ENCODE peak calls at places on chromosomes 12 and 14, in seven cellular contexts. T, W, N, D, E, R and C are unnamed samples.

GRCh38 chr12:25332143-25332542 is 81.4 kb upstream of the KRAS start:
- DNase-seq in N (no peak), D (no peak), E (no peak), W (no peak), R (no peak), T (no peak), C (no peak)

GRCh38 chr12:45433441-45433868 is 217.6 kb downstream of the ANO6 start:
- DNase-seq in W (no peak), R (no peak), N (no peak), D (no peak), T (no peak), E (no peak), C (no peak)

GRCh38 chr12:111102062-111102735 is 181.8 kb upstream of the MYL2 start:
- DNase-seq in N (no peak), D (no peak), T (no peak), R (no peak), E (no peak), W (no peak), C (no peak)

GRCh38 chr12:100567945-100568344 is 5.5 kb upstream of the GAS2L3 start:
- DNase-seq in E (no peak), N (no peak), W (no peak), R (no peak), D (no peak), T (no peak), C (no peak)

GRCh38 chr12:43636706-43637105 is 84.7 kb upstream of the ADAMTS20 start:
- DNase-seq in T (no peak), E (no peak), W (no peak), R (no peak), N (no peak), D (no peak), C (no peak)

GRCh38 chr12:72178871-72179270 is 93.3 kb upstream of the TRHDE start:
- DNase-seq in W (no peak), E (no peak), T (no peak), R (no peak), N (no peak), D (no peak), C (no peak)

GRCh38 chr12:89975578-89975977 is 266.9 kb upstream of the ATP2B1 start:
- DNase-seq in R (no peak), W (no peak), T (no peak), D (no peak), E (no peak), N (no peak), C (no peak)

GRCh38 chr14:54568821-54569591 is 2.1 kb downstream of the SAMD4A start:
- DNase-seq in T (peak; percentile 56), E (peak; percentile 51), W (peak; percentile 31), N (peak; percentile 72), R (no peak), D (peak; percentile 36), C (no peak)

GRCh38 chr12:28704477-28705169 is 444.5 kb upstream of the FAR2 start:
- DNase-seq in T (no peak), R (no peak), N (no peak), W (no peak), D (no peak), E (no peak), C (no peak)

GRCh38 chr12:533718-534117 is 74.0 kb downstream of the B4GALNT3 start:
- DNase-seq in T (no peak), R (no peak), D (no peak), E (no peak), N (no peak), W (no peak), C (no peak)

GRCh38 chr14:24911324-24912095 is 138.4 kb downstream of the STXBP6 start:
- DNase-seq in D (peak; percentile 94), R (peak; percentile 91), T (peak; percentile 13), E (peak; percentile 91), W (no peak), N (no peak), C (no peak)

GRCh38 chr14:106662947-106663346 is 1136.6 kb downstream of the TMEM121 start:
- DNase-seq in E (no peak), W (no peak), N (no peak), D (no peak), T (no peak), R (no peak), C (no peak)

GRCh38 chr14:106652494-106652893 is 1126.1 kb downstream of the TMEM121 start:
- DNase-seq in R (no peak), N (no peak), E (no peak), W (no peak), D (no peak), T (no peak), C (no peak)

GRCh38 chr14:106657460-106657859 is 1131.1 kb downstream of the TMEM121 start:
- DNase-seq in T (no peak), W (no peak), D (no peak), E (no peak), N (no peak), R (no peak), C (no peak)
- TF ChIP-seq CTCF in T (peak; percentile 36), W (no peak), D (no peak), E (no peak), N (no peak), R (no peak), C (peak; percentile 15)

DNA sequence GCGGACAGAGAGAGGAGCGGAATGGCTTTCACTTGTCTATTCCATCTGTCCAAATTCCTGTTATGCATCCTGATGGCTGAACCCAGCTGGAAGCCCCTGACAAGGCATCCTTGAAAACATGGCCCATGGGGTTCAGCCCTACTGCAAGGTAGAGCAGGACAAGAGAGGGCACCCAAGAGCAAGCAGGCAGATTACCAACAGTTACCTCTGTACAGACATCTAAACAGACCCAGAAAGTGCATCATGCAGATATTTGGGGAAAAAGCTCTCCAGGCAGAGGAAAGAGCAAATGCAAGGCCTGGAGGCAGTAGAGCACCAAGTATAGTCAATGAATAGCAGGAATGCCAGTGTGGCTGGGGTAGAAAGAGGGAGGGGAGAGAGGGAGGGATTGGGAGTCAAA is 407.5 kb downstream of the PCNX1 start:
- DNase-seq in R (no peak), E (no peak), D (no peak), T (no peak), W (no peak), N (no peak), C (no peak)
- TF ChIP-seq CTCF in R (no peak), E (no peak), D (no peak), T (no peak), W (no peak), N (no peak), C (no peak)

DNA sequence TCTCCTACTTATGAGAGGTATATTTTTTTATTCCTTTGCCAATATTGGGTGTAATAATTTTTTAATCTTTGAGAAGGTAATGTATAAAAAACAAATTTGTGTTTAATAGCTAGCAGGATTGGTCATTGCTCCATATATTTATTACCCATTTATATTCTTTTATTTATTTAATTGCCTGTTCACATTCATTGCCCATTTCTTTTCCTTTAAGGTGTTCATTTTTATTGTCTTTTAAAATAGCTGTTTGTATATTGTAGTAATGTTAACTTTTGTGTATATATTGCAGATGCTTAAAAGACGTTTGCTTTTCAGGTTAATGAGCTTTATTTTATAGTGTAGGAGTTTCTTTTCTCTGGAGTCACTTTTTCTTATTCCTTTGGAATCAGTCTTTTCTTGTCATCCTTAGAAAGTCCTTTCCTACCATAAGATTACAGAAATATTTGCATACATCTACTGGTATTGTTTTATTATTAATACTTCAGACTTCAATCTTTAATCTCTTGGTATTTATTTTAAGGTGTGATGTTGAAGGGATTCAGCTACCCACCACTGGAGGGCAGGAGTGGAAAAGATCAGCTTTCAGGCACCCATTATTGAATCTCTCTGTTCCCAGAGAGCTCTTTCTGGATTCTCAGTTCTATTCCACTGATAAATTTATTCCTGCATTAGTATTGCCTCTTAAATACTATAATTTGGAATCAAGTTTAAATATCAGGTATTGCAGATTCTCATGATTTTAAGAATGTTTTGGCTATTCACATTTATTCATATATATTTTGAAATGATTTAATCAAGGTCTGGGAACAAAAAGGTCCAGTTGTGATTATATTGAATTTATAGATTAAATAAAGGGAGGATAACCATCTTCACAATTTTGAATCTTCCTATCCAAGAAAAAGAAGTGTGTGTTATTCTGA is 17.3 kb downstream of the PPM1A start:
- DNase-seq in R (peak; percentile 33), W (no peak), D (peak; percentile 47), T (no peak), E (peak; percentile 33), N (no peak), C (no peak)
- TF ChIP-seq CTCF in R (peak; percentile 60), W (peak; percentile 42), D (peak; percentile 63), T (peak; percentile 53), E (peak; percentile 58), N (no peak), C (no peak)

DNA sequence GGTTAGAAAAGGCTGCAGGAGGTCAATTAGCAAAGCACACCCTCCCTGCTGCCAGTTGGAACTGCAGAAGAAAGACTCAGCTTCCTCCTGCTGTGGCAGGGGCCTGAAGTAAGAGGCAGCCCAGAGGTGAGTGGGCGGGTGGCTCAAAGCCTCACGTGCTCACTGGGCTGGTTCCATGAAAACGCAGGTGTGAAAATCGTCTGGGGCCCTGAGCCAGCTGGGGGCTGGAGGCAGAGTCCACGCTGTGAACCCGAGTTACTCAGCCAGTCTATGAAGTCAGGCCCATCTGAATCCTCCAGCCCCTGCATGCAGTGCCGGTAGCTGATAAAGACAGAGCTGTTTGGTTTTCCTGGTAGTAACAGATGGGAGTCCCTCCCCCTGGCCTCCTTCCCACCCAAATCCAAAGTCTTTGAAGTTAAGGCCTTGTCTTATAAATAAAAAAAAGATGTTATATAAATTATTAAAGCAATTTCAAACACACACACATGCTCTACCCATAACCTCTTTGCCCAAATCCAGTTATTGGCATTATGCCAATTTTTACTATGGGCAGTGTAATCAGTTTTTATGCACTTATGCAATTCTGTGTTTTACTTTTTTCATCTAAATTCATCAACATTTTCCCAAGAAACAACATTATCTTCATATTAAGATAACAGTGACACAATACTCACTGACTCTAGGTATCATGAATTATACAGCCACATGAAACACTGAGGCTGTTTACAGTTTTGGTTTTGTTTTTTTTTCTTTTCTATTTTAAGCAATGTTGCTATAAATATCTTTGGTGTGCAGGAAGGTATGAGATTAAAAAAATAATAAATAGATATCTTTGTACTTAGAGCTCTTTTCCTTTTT is 57.9 kb upstream of the PNMA1 start:
- DNase-seq in N (no peak), R (peak; percentile 78), W (no peak), E (peak; percentile 59), T (peak; percentile 36), D (peak; percentile 82), C (no peak)
- TF ChIP-seq CTCF in N (no peak), R (no peak), W (no peak), E (no peak), T (no peak), D (no peak), C (no peak)